ENCODE peak calls at places on chromosomes 7 and 10, in six cellular contexts. A is GM12892, S is transverse colon, J is HL-60, T is SK-N-SH, C is HCT116. N is an unnamed sample.

GRCh38 chr7:131111-132094 is 61.0 kb upstream of the FAM20C start:
- DNase-seq in A (no peak), C (no peak), J (peak), S (peak), T (no peak), N (no peak)

GRCh38 chr7:151377406-151377805 is 32.4 kb downstream of the WDR86 start:
- DNase-seq in T (peak), S (no peak), J (no peak), A (no peak), C (no peak), N (no peak)

GRCh38 chr10:95384011-95384704 is 93.4 kb upstream of the PDLIM1 start:
- DNase-seq in A (no peak), S (no peak), J (no peak), C (no peak), T (no peak), N (no peak)

GRCh38 chr10:31242902-31243301 is 76.1 kb upstream of the ZEB1 start:
- DNase-seq in J (peak), A (no peak), T (peak), S (no peak), C (peak), N (peak)

GRCh38 chr7:19519443-19519977 is 189.3 kb downstream of the POLR1F start:
- DNase-seq in T (no peak), A (no peak), S (no peak), C (no peak), J (no peak), N (no peak)

GRCh38 chr10:10528563-10528910 is 489.1 kb upstream of the CELF2 start:
- DNase-seq in C (no peak), S (no peak), T (no peak), J (no peak), A (no peak), N (no peak)

GRCh38 chr10:101067356-101068083 is 5.7 kb downstream of the KAZALD1 start:
- DNase-seq in T (peak), S (peak), J (peak), A (peak), C (peak), N (peak)

GRCh38 chr10:73183882-73184281 is 16.0 kb downstream of the FAM149B1 start:
- DNase-seq in T (no peak), S (no peak), J (no peak), C (no peak), A (no peak), N (peak)

GRCh38 chr7:75971961-75972763 is 22.2 kb downstream of the TMEM120A start:
- DNase-seq in A (no peak), T (peak), J (peak), S (no peak), C (no peak), N (no peak)

GRCh38 chr10:35341521-35341920 is 5.2 kb downstream of the CCNY start:
- DNase-seq in A (peak), S (no peak), T (no peak), J (no peak), C (no peak), N (no peak)

GRCh38 chr10:59995862-59996261 is 89.5 kb upstream of the CCDC6 start:
- DNase-seq in C (no peak), A (no peak), S (no peak), J (no peak), T (no peak), N (no peak)

GRCh38 chr10:103153765-103154197 is 39.3 kb downstream of the NT5C2 start:
- DNase-seq in C (no peak), A (no peak), S (no peak), T (no peak), J (no peak), N (peak)

GRCh38 chr7:101255841-101256240 is 11.0 kb upstream of the FIS1 start:
- DNase-seq in J (no peak), T (no peak), C (no peak), A (no peak), S (no peak), N (no peak)

GRCh38 chr10:114573330-114574045 is 84.6 kb downstream of the ABLIM1 start:
- DNase-seq in S (no peak), T (no peak), J (no peak), C (no peak), A (no peak), N (no peak)

GRCh38 chr10:12806228-12807095 is 195.1 kb downstream of the CCDC3 start:
- DNase-seq in C (no peak), J (no peak), S (peak), A (no peak), T (peak), N (no peak)

GRCh38 chr7:108226723-108227359 is 96.7 kb upstream of the LAMB4 start:
- DNase-seq in A (no peak), J (no peak), S (no peak), T (no peak), C (no peak), N (no peak)

GRCh38 chr10:101331960-101332359 is 22.0 kb upstream of the BTRC start:
- DNase-seq in J (no peak), T (no peak), A (no peak), S (no peak), C (no peak), N (no peak)

GRCh38 chr7:158351481-158351880 is 236.1 kb downstream of the PTPRN2 start:
- DNase-seq in J (no peak), T (no peak), S (no peak), A (no peak), C (no peak), N (no peak)

GRCh38 chr7:18499407-18500197 is 4.1 kb downstream of the HDAC9 start:
- DNase-seq in J (no peak), S (no peak), C (no peak), A (no peak), T (no peak), N (no peak)

DNA sequence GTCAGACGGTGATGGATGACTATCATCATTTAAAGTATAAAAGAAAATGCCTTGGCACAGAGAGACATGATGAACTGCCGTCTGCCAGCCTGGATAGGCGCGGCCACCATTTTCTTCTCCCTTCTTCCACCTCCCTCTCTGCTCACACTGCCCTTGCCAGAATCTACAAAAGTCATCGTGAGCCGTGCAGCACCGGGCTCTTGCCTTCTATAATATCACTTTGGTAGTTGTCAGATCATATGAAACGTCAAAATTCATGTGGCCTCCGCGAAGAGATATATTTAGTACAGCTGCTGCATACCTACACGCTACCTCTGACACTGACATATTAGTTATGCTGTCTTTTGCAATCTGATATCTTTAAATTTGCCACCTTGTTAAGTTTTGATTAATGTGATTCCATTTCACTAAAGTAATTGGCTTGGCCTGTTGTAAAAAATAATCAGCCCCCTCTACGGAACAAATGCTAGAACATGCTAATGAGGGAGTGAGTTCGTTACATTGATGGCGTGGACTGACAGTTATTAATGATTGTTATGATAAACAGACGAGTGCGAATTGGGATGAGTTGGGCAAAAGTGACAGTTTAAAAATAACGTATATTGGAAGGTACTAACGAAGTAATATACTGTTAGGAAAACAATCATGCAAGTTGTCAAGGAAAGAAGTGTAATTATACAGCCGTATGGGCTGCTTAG is 214.9 kb downstream of the LRMDA start:
- DNase-seq in C (no peak), J (no peak), A (no peak), T (no peak), S (no peak), N (no peak)
- TF ChIP-seq POLR2AphosphoS5 in C (no peak), J (no peak), A (no peak), T (no peak), S (no peak), N (no peak)

GRCh38 chr7:26189000-26189539 is 11.5 kb downstream of the HNRNPA2B1 start:
- DNase-seq in J (no peak), T (no peak), S (no peak), A (no peak), C (no peak), N (no peak)
- TF ChIP-seq POLR2AphosphoS5 in J (no peak), T (peak), S (no peak), A (peak), C (no peak), N (no peak)

GRCh38 chr10:96415896-96416554 is 57.2 kb upstream of the OPALIN start:
- DNase-seq in T (no peak), A (no peak), J (no peak), C (no peak), S (no peak), N (no peak)

GRCh38 chr10:96415150-96415895 is 56.5 kb upstream of the OPALIN start:
- DNase-seq in J (no peak), S (no peak), C (no peak), T (no peak), A (no peak), N (no peak)

GRCh38 chr10:96416643-96417042 is 57.8 kb upstream of the OPALIN start:
- DNase-seq in T (no peak), S (peak), A (no peak), J (no peak), C (no peak), N (no peak)

GRCh38 chr10:96413151-96413787 is 54.5 kb upstream of the OPALIN start:
- DNase-seq in S (no peak), C (no peak), T (no peak), A (no peak), J (no peak), N (no peak)

GRCh38 chr10:96414303-96414702 is 55.5 kb upstream of the OPALIN start:
- DNase-seq in T (no peak), C (no peak), S (no peak), J (no peak), A (no peak), N (no peak)
- TF ChIP-seq POLR2AphosphoS5 in T (no peak), C (no peak), S (no peak), J (no peak), A (no peak), N (no peak)

DNA sequence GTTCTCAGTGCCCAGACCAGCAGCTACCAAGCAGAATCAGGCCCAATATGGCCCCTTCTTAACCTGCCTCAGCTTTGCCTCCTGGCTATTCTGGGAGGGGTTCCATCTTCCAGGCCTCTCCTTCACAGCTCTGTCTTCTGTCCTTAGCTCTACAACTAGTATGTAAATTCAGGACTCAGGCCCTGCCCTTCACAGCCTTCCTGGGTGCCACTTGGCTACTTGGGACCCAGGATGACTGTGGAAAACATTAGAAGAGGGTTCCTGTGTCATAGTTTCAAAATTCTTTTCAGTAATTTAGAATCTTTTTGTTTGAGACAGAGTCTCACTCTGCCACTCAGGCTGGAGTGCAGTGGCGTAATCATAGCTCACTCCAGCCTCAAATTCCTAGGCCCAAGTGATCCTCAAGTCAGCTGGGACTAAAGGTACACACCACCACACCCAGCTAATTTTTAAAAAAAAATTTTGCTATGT is 33.2 kb upstream of the PAPSS2 start:
- DNase-seq in C (no peak), S (no peak), T (no peak), J (no peak), A (no peak), N (no peak)
- TF ChIP-seq POLR2AphosphoS5 in C (no peak), S (no peak), T (no peak), J (no peak), A (no peak), N (no peak)

DNA sequence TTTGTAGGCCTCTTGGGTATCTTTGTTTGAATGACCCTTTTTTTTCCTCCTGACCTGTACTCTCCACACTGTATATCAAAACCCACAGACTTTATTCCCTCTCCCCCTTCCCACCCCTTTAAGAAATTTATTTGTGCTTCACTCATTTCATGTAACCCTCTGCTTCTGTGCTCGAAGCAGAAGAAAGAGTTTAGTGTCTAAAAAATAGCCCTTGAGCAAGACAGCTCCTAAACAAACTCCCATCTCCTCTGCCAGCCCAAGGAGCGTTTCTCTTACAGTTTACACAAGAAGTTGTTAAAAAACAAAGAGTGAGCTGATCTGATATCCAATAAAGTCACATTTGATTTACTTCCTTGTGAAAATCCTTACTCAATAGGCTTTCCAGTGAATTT is 141.3 kb downstream of the BAMBI start:
- DNase-seq in A (no peak), C (no peak), S (no peak), T (no peak), J (no peak), N (no peak)
- TF ChIP-seq POLR2AphosphoS5 in A (no peak), C (no peak), S (no peak), T (no peak), J (no peak), N (no peak)

DNA sequence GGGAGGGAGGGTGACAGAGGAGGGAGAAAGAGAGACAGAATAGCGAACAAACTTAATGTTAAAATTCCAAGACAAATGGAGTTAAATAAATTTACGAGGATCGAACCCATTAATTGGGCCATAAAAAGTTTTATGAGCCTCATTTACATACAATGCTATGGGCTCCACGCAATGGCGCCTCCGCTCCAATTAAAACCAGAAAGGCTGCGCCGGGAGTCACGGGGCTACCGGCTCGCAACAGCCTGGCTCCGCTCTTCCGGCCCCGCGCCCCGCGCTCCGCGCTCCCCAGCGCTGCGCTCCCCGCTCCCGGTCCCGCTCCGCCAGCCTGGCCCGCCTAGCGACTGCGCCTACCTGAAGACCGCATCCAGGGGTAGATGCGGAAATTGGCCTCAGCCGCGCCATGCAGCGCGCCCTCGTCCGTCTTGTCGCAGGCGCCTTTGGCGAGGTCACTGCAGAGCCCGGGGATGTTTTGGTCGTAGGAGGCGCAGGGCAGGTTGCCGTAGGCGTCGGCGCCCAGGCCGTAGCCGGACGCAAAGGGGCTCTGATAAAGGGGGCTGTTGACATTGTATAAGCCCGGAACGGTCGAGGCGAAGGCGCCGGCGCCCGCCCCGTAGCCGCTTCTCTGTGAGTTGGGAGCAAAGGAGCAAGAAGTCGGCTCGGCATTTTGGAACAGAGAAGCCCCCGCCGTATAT is 513 bp downstream of the HOXA7 start:
- DNase-seq in A (no peak), T (no peak), S (peak), C (no peak), J (peak), N (peak)
- TF ChIP-seq POLR2AphosphoS5 in A (no peak), T (no peak), S (peak), C (peak), J (no peak), N (peak)

N was measured in endothelial cell of umbilical vein.